ENCODE peak calls at places on chromosomes 1 and 21, in six cellular contexts. Y is DND-41; J is GM23248; O is CD8-positive, alpha-beta T cell; N is fibroblast of mammary gland; U is tibial artery. Z is an unnamed sample.

GRCh38 chr1:218361298-218362065 is 16.3 kb downstream of the TGFB2 start:
- DNase-seq in Y (no peak), J (peak), O (no peak), N (peak), U (no peak), Z (no peak)

GRCh38 chr1:29505537-29506220 is 269.4 kb downstream of the PTPRU start:
- DNase-seq in Y (no peak), J (no peak), O (no peak), N (no peak), U (no peak), Z (no peak)

GRCh38 chr1:193566735-193567134 is 380.3 kb upstream of the B3GALT2 start:
- DNase-seq in Y (no peak), J (no peak), O (no peak), N (no peak), U (no peak), Z (no peak)

GRCh38 chr1:157562515-157562914 is 10.2 kb upstream of the FCRL5 start:
- DNase-seq in Y (peak), J (no peak), O (no peak), N (no peak), U (no peak), Z (no peak)

GRCh38 chr1:100539836-100540536 is 2.0 kb downstream of the GPR88 start:
- DNase-seq in Y (no peak), J (peak), O (peak), N (peak), U (no peak), Z (peak)

GRCh38 chr21:44424608-44425306 is 30.6 kb upstream of the LRRC3 start:
- DNase-seq in Y (no peak), J (no peak), O (no peak), N (no peak), U (peak), Z (no peak)

GRCh38 chr1:185311589-185312225 is 5.3 kb downstream of the IVNS1ABP start:
- DNase-seq in Y (no peak), J (peak), O (no peak), N (no peak), U (no peak), Z (no peak)

GRCh38 chr1:65036614-65037180 is 70.3 kb upstream of the JAK1 start:
- DNase-seq in Y (no peak), J (no peak), O (no peak), N (no peak), U (no peak), Z (no peak)

GRCh38 chr1:239348635-239349353 is 37.6 kb upstream of the CHRM3 start:
- DNase-seq in Y (no peak), J (no peak), O (no peak), N (no peak), U (no peak), Z (no peak)

GRCh38 chr1:214216779-214217178 is 64.2 kb upstream of the SMYD2 start:
- DNase-seq in Y (no peak), J (no peak), O (no peak), N (no peak), U (no peak), Z (no peak)

GRCh38 chr1:27057801-27058647 is 45.4 kb upstream of the TENT5B start:
- DNase-seq in Y (no peak), J (peak), O (no peak), N (no peak), U (no peak), Z (no peak)
- H3K4me3 ChIP-seq in Y (no peak), J (no peak), O (no peak), N (no peak), U (no peak), Z (no peak)

GRCh38 chr1:197675475-197676324 is 99.6 kb downstream of the DENND1B start:
- DNase-seq in Y (peak), J (peak), O (no peak), N (peak), U (peak), Z (no peak)
- H3K4me3 ChIP-seq in Y (no peak), J (peak), O (no peak), N (peak), U (no peak), Z (no peak)

GRCh38 chr21:42924433-42924751 is 1.0 kb downstream of the ERVH48-1 start:
- DNase-seq in Y (no peak), J (no peak), O (no peak), N (no peak), U (no peak), Z (no peak)

GRCh38 chr21:42921912-42922311 is 3.5 kb downstream of the ERVH48-1 start:
- DNase-seq in Y (no peak), J (no peak), O (no peak), N (no peak), U (no peak), Z (no peak)

GRCh38 chr21:42923553-42924432 is 1.6 kb downstream of the ERVH48-1 start:
- DNase-seq in Y (peak), J (peak), O (peak), N (peak), U (peak), Z (peak)

GRCh38 chr21:42925114-42925907 is at the start of gene ERVH48-1:
- DNase-seq in Y (peak), J (no peak), O (no peak), N (no peak), U (no peak), Z (no peak)

GRCh38 chr21:42922918-42923317 is 2.5 kb downstream of the ERVH48-1 start:
- DNase-seq in Y (no peak), J (no peak), O (no peak), N (no peak), U (no peak), Z (no peak)
- H3K4me3 ChIP-seq in Y (no peak), J (no peak), O (no peak), N (no peak), U (no peak), Z (no peak)

GRCh38 chr1:32242341-32242851 is 4.6 kb upstream of the FAM167B start:
- DNase-seq in Y (no peak), J (peak), O (no peak), N (no peak), U (peak), Z (no peak)
- H3K4me3 ChIP-seq in Y (no peak), J (no peak), O (no peak), N (no peak), U (no peak), Z (no peak)

GRCh38 chr1:24281591-24281990 is 37.6 kb upstream of the GRHL3 start:
- DNase-seq in Y (no peak), J (no peak), O (no peak), N (no peak), U (no peak), Z (no peak)
- H3K4me3 ChIP-seq in Y (no peak), J (no peak), O (no peak), N (no peak), U (no peak), Z (no peak)

GRCh38 chr1:41918450-41919043 is at the start of gene HIVEP3:
- DNase-seq in Y (peak), J (peak), O (no peak), N (peak), U (no peak), Z (no peak)

GRCh38 chr1:41920658-41921057 is 1.9 kb upstream of the HIVEP3 start:
- DNase-seq in Y (no peak), J (peak), O (no peak), N (peak), U (no peak), Z (no peak)

GRCh38 chr1:41917835-41918449 is 780 bp downstream of the HIVEP3 start:
- DNase-seq in Y (peak), J (peak), O (peak), N (no peak), U (no peak), Z (peak)

GRCh38 chr1:41919131-41919530 is 409 bp upstream of the HIVEP3 start:
- DNase-seq in Y (peak), J (no peak), O (no peak), N (no peak), U (no peak), Z (no peak)

GRCh38 chr1:41919764-41920397 is 1.2 kb upstream of the HIVEP3 start:
- DNase-seq in Y (peak), J (peak), O (peak), N (no peak), U (peak), Z (peak)
- H3K4me3 ChIP-seq in Y (peak), J (peak), O (peak), N (no peak), U (peak), Z (peak)

GRCh38 chr1:161420763-161421455 is 53.2 kb upstream of the CFAP126 start:
- DNase-seq in Y (no peak), J (no peak), O (no peak), N (no peak), U (no peak), Z (no peak)

GRCh38 chr1:161421456-161421855 is 53.8 kb upstream of the CFAP126 start:
- DNase-seq in Y (no peak), J (no peak), O (no peak), N (no peak), U (no peak), Z (no peak)
- H3K4me3 ChIP-seq in Y (no peak), J (peak), O (no peak), N (no peak), U (no peak), Z (no peak)

GRCh38 chr1:10906866-10907519 is 105.5 kb upstream of the TARDBP start:
- DNase-seq in Y (no peak), J (no peak), O (no peak), N (no peak), U (no peak), Z (no peak)
- H3K4me3 ChIP-seq in Y (no peak), J (no peak), O (no peak), N (no peak), U (no peak), Z (no peak)